ENCODE peak calls at places on chromosomes 2 and 18, in eight cellular contexts. P, W, R, I, J, U, O and T are unnamed samples.

GRCh38 chr2:196798980-196799379 is 503 bp downstream of the GTF3C3 start:
- DNase-seq in P (peak), W (no peak), R (peak), I (peak), J (no peak), U (peak), O (peak), T (no peak)

GRCh38 chr2:43455735-43456642 is 139.8 kb downstream of the THADA start:
- DNase-seq in P (peak), W (peak), R (no peak), I (no peak), J (no peak), U (no peak), O (peak), T (no peak)

GRCh38 chr18:64095056-64095455 is 53.8 kb downstream of the LINC00305 start:
- DNase-seq in P (no peak), W (no peak), R (no peak), I (no peak), J (no peak), U (no peak), O (no peak), T (no peak)

GRCh38 chr2:107072150-107072940 is 186.4 kb upstream of the ST6GAL2 start:
- DNase-seq in P (no peak), W (no peak), R (no peak), I (no peak), J (no peak), U (no peak), O (no peak), T (no peak)

GRCh38 chr18:2070636-2071035 is 500.7 kb downstream of the METTL4 start:
- DNase-seq in P (no peak), W (no peak), R (no peak), I (no peak), J (no peak), U (no peak), O (no peak), T (no peak)

GRCh38 chr2:202104286-202104870 is 31.3 kb downstream of the KIAA2012 start:
- DNase-seq in P (peak), W (peak), R (peak), I (peak), J (peak), U (peak), O (peak), T (peak)

GRCh38 chr2:138713069-138713496 is 67.1 kb downstream of the NXPH2 start:
- DNase-seq in P (no peak), W (no peak), R (no peak), I (no peak), J (no peak), U (no peak), O (peak), T (no peak)

GRCh38 chr2:240426797-240427721 is 8.4 kb upstream of the GPC1 start:
- DNase-seq in P (no peak), W (no peak), R (no peak), I (peak), J (no peak), U (no peak), O (no peak), T (no peak)

GRCh38 chr2:234974501-234975385 is 22.9 kb downstream of the SH3BP4 start:
- DNase-seq in P (peak), W (no peak), R (no peak), I (no peak), J (no peak), U (no peak), O (no peak), T (no peak)

GRCh38 chr18:49082714-49083688 is 132.2 kb upstream of the SMAD7 start:
- DNase-seq in P (no peak), W (no peak), R (no peak), I (no peak), J (no peak), U (no peak), O (peak), T (no peak)

GRCh38 chr18:57913686-57914085 is 110.6 kb upstream of the ATP8B1 start:
- DNase-seq in P (no peak), W (no peak), R (no peak), I (no peak), J (no peak), U (no peak), O (no peak), T (no peak)

GRCh38 chr2:85852979-85853498 is 35.8 kb downstream of the ST3GAL5 start:
- DNase-seq in P (no peak), W (peak), R (no peak), I (no peak), J (no peak), U (peak), O (no peak), T (no peak)

GRCh38 chr2:100036020-100036419 is 106.4 kb downstream of the AFF3 start:
- DNase-seq in P (no peak), W (no peak), R (no peak), I (no peak), J (no peak), U (no peak), O (no peak), T (no peak)

GRCh38 chr2:566379-567313 is 110.6 kb downstream of the TMEM18 start:
- DNase-seq in P (no peak), W (no peak), R (no peak), I (no peak), J (no peak), U (no peak), O (no peak), T (no peak)

GRCh38 chr2:181678744-181679543 is 1.4 kb downstream of the NEUROD1 start:
- DNase-seq in P (no peak), W (no peak), R (no peak), I (no peak), J (no peak), U (no peak), O (no peak), T (no peak)

GRCh38 chr18:33020877-33021276 is 248.1 kb upstream of the KLHL14 start:
- DNase-seq in P (no peak), W (no peak), R (no peak), I (no peak), J (no peak), U (no peak), O (no peak), T (no peak)

GRCh38 chr2:85987266-85988178 is 98.7 kb upstream of the ST3GAL5 start:
- DNase-seq in P (no peak), W (no peak), R (no peak), I (no peak), J (no peak), U (no peak), O (no peak), T (no peak)

GRCh38 chr18:23238152-23238531 is 102.9 kb downstream of the CABLES1 start:
- DNase-seq in P (no peak), W (no peak), R (no peak), I (no peak), J (no peak), U (no peak), O (no peak), T (no peak)

GRCh38 chr2:226656367-226656766 is 143.3 kb downstream of the IRS1 start:
- DNase-seq in P (no peak), W (no peak), R (no peak), I (no peak), J (no peak), U (no peak), O (peak), T (no peak)

GRCh38 chr2:189440644-189440946 is 679 bp upstream of the WDR75 start:
- DNase-seq in P (no peak), W (no peak), R (no peak), I (no peak), J (no peak), U (no peak), O (no peak), T (no peak)

GRCh38 chr2:189441709-189442074 is 418 bp downstream of the WDR75 start:
- DNase-seq in P (no peak), W (no peak), R (peak), I (no peak), J (no peak), U (no peak), O (no peak), T (no peak)

GRCh38 chr2:189437931-189438330 is 3.3 kb upstream of the WDR75 start:
- DNase-seq in P (no peak), W (no peak), R (no peak), I (no peak), J (no peak), U (no peak), O (no peak), T (no peak)

GRCh38 chr2:189440947-189441708 is at the start of gene WDR75:
- DNase-seq in P (peak), W (peak), R (peak), I (peak), J (peak), U (peak), O (peak), T (peak)

GRCh38 chr2:189439342-189439741 is 1.9 kb upstream of the WDR75 start:
- DNase-seq in P (no peak), W (no peak), R (peak), I (no peak), J (no peak), U (no peak), O (peak), T (no peak)
- TF ChIP-seq MAX in P (no peak), W (no peak), R (no peak), I (no peak), J (no peak), U (no peak), O (no peak), T (no peak)

GRCh38 chr2:28333606-28334526 is 58.8 kb upstream of the FOSL2 start:
- DNase-seq in P (no peak), W (no peak), R (no peak), I (no peak), J (no peak), U (no peak), O (no peak), T (no peak)
- TF ChIP-seq MAX in P (no peak), W (no peak), R (no peak), I (no peak), J (no peak), U (no peak), O (no peak), T (no peak)

GRCh38 chr2:57180042-57180567 is 866.5 kb upstream of the VRK2 start:
- DNase-seq in P (no peak), W (no peak), R (no peak), I (no peak), J (no peak), U (no peak), O (no peak), T (no peak)
- TF ChIP-seq MAX in P (no peak), W (no peak), R (no peak), I (no peak), J (no peak), U (no peak), O (no peak), T (no peak)

GRCh38 chr2:64469261-64469660 is 15.3 kb downstream of the LGALSL start:
- DNase-seq in P (no peak), W (no peak), R (no peak), I (no peak), J (no peak), U (no peak), O (no peak), T (no peak)
- TF ChIP-seq MAX in P (no peak), W (no peak), R (no peak), I (no peak), J (no peak), U (no peak), O (no peak), T (no peak)